ENCODE peak calls at places on chromosomes 4 and X, in six cellular contexts. One of them, this sample, is unnamed.

GRCh38 chr4:74364649-74365491 is at the start of gene EREG:
- DNase-seq in MM.1S: no peak
- DNase-seq in A673: peak; percentile 36
- DNase-seq in endothelial cell of umbilical vein: peak; percentile 36
- DNase-seq in GM23338: peak; percentile 94
- DNase-seq in GM23248: peak; percentile 77
- DNase-seq in this sample: peak; percentile 70

GRCh38 chr4:81541546-81541945 is 69.8 kb upstream of the RASGEF1B start:
- DNase-seq in MM.1S: no peak
- DNase-seq in A673: no peak
- DNase-seq in endothelial cell of umbilical vein: no peak
- DNase-seq in GM23338: no peak
- DNase-seq in GM23248: no peak
- DNase-seq in this sample: no peak

GRCh38 chr4:80202190-80202711 is 4.9 kb downstream of the PRDM8 start:
- DNase-seq in MM.1S: peak; percentile 45
- DNase-seq in A673: peak; percentile 57
- DNase-seq in endothelial cell of umbilical vein: peak; percentile 77
- DNase-seq in GM23338: peak; percentile 81
- DNase-seq in GM23248: peak; percentile 91
- DNase-seq in this sample: peak; percentile 88

GRCh38 chrX:19647159-19647558 is 131.9 kb upstream of the MAP3K15 start:
- DNase-seq in MM.1S: no peak
- DNase-seq in A673: no peak
- DNase-seq in endothelial cell of umbilical vein: no peak
- DNase-seq in GM23338: no peak
- DNase-seq in GM23248: no peak
- DNase-seq in this sample: no peak

GRCh38 chrX:49191033-49191871 is 5.1 kb upstream of the PRICKLE3 start:
- DNase-seq in MM.1S: peak; percentile 96
- DNase-seq in A673: peak; percentile 98
- DNase-seq in endothelial cell of umbilical vein: peak; percentile 99
- DNase-seq in GM23338: peak; percentile 96
- DNase-seq in GM23248: peak; percentile 97
- DNase-seq in this sample: peak; percentile 96

GRCh38 chr4:76601791-76602190 is 166.8 kb downstream of the SHROOM3 start:
- DNase-seq in MM.1S: peak; percentile 44
- DNase-seq in A673: no peak
- DNase-seq in endothelial cell of umbilical vein: peak; percentile 82
- DNase-seq in GM23338: no peak
- DNase-seq in GM23248: peak; percentile 66
- DNase-seq in this sample: no peak

GRCh38 chrX:75786290-75786689 is 1.2 kb upstream of the MAGEE2 start:
- DNase-seq in MM.1S: no peak
- DNase-seq in A673: no peak
- DNase-seq in endothelial cell of umbilical vein: no peak
- DNase-seq in GM23338: no peak
- DNase-seq in GM23248: no peak
- DNase-seq in this sample: no peak

GRCh38 chr4:3041192-3042142 is 32.9 kb downstream of the HTT-AS start:
- DNase-seq in MM.1S: peak; percentile 38
- DNase-seq in A673: no peak
- DNase-seq in endothelial cell of umbilical vein: peak; percentile 44
- DNase-seq in GM23338: peak; percentile 51
- DNase-seq in GM23248: peak; percentile 80
- DNase-seq in this sample: no peak

GRCh38 chr4:186829740-186830449 is 106.2 kb upstream of the FAT1 start:
- DNase-seq in MM.1S: peak; percentile 97
- DNase-seq in A673: no peak
- DNase-seq in endothelial cell of umbilical vein: peak; percentile 90
- DNase-seq in GM23338: no peak
- DNase-seq in GM23248: no peak
- DNase-seq in this sample: no peak

GRCh38 chrX:44253573-44253942 is 89.9 kb downstream of the EFHC2 start:
- DNase-seq in MM.1S: no peak
- DNase-seq in A673: no peak
- DNase-seq in endothelial cell of umbilical vein: no peak
- DNase-seq in GM23338: no peak
- DNase-seq in GM23248: no peak
- DNase-seq in this sample: no peak

GRCh38 chr4:26884486-26884988 is 23.9 kb downstream of the STIM2 start:
- DNase-seq in MM.1S: no peak
- DNase-seq in A673: no peak
- DNase-seq in endothelial cell of umbilical vein: no peak
- DNase-seq in GM23338: no peak
- DNase-seq in GM23248: no peak
- DNase-seq in this sample: no peak

GRCh38 chr4:39655866-39656265 is 17.2 kb upstream of the SMIM14 start:
- DNase-seq in MM.1S: no peak
- DNase-seq in A673: no peak
- DNase-seq in endothelial cell of umbilical vein: no peak
- DNase-seq in GM23338: no peak
- DNase-seq in GM23248: peak; percentile 38
- DNase-seq in this sample: no peak

GRCh38 chrX:622104-622503 is 8.5 kb upstream of the SHOX start:
- DNase-seq in MM.1S: no peak
- DNase-seq in A673: no peak
- DNase-seq in endothelial cell of umbilical vein: no peak
- DNase-seq in GM23338: no peak
- DNase-seq in GM23248: no peak
- DNase-seq in this sample: no peak

GRCh38 chrX:623268-623598 is 7.4 kb upstream of the SHOX start:
- DNase-seq in MM.1S: no peak
- DNase-seq in A673: no peak
- DNase-seq in endothelial cell of umbilical vein: no peak
- DNase-seq in GM23338: no peak
- DNase-seq in GM23248: no peak
- DNase-seq in this sample: no peak

GRCh38 chrX:626745-627509 is 3.7 kb upstream of the SHOX start:
- DNase-seq in MM.1S: no peak
- DNase-seq in A673: no peak
- DNase-seq in endothelial cell of umbilical vein: no peak
- DNase-seq in GM23338: no peak
- DNase-seq in GM23248: no peak
- DNase-seq in this sample: peak; percentile 50

GRCh38 chrX:625137-625691 is 5.4 kb upstream of the SHOX start:
- DNase-seq in MM.1S: no peak
- DNase-seq in A673: no peak
- DNase-seq in endothelial cell of umbilical vein: no peak
- DNase-seq in GM23338: no peak
- DNase-seq in GM23248: no peak
- DNase-seq in this sample: no peak

GRCh38 chrX:623599-624323 is 6.8 kb upstream of the SHOX start:
- DNase-seq in MM.1S: peak; percentile 9
- DNase-seq in A673: peak; percentile 27
- DNase-seq in endothelial cell of umbilical vein: no peak
- DNase-seq in GM23338: peak; percentile 78
- DNase-seq in GM23248: peak; percentile 8
- DNase-seq in this sample: peak; percentile 77
- TF ChIP-seq EZH2 in MM.1S: no peak
- TF ChIP-seq EZH2 in A673: no peak
- TF ChIP-seq EZH2 in endothelial cell of umbilical vein: no peak
- TF ChIP-seq EZH2 in GM23338: peak; percentile 69
- TF ChIP-seq EZH2 in GM23248: no peak
- TF ChIP-seq EZH2 in this sample: peak; percentile 95

DNA sequence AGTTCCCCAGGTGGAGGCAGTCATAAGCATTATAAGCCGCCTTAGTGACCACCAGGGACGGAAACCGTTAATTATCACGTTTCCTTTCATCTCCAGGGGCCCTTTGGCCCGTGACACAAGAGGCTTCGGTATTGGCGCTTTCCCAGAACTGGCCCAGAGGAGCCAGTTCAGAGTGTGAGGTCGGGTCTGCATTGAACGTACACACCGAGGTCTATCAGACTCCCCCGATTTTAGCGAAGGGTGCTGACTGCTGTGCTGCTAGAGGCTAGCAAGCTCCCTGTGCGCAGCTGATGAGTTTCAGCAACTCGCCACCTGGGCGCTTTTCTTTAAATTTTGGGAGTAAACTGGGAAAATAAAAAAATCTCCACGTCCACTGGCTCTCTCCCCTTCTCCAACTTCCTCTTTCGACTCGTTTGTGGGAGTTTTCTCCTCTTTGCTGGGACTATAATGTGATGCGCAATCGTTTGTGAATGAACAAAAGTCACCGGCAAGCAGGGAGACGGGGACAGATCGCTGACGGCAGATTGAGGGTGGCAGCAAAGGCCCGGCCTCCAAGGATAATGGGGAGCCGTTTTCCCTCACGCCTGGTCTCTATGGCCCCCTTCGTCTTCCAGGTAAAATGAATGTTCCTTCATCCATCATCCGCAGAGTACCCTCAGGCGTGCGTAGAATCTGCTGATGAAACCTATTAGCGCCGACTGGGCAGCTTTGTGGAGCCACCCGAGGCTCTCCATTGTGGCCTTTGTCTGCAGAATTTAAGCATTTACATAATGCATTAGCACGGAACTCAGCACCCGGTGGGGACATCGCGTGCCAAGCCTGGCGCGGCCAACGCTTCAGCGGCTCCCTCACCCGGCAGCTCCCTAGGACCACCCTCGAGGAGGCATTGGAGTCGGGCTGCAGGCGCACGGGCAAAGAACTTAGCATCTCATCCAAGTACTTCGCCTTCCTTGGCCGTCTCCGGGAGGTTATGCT is 1.6 kb upstream of the LRAT start:
- DNase-seq in MM.1S: no peak
- DNase-seq in A673: peak; percentile 53
- DNase-seq in endothelial cell of umbilical vein: no peak
- DNase-seq in GM23338: peak; percentile 84
- DNase-seq in GM23248: peak; percentile 14
- DNase-seq in this sample: peak; percentile 89
- TF ChIP-seq EZH2 in MM.1S: no peak
- TF ChIP-seq EZH2 in A673: no peak
- TF ChIP-seq EZH2 in endothelial cell of umbilical vein: peak; percentile 74
- TF ChIP-seq EZH2 in GM23338: peak; percentile 35
- TF ChIP-seq EZH2 in GM23248: peak; percentile 60
- TF ChIP-seq EZH2 in this sample: peak; percentile 75

GRCh38 chr4:152935138-152935537 is 985 bp upstream of the FHDC1 start:
- DNase-seq in MM.1S: peak; percentile 61
- DNase-seq in A673: no peak
- DNase-seq in endothelial cell of umbilical vein: no peak
- DNase-seq in GM23338: peak; percentile 86
- DNase-seq in GM23248: no peak
- DNase-seq in this sample: peak; percentile 76

GRCh38 chr4:152937280-152937534 is 1.1 kb downstream of the FHDC1 start:
- DNase-seq in MM.1S: no peak
- DNase-seq in A673: no peak
- DNase-seq in endothelial cell of umbilical vein: no peak
- DNase-seq in GM23338: no peak
- DNase-seq in GM23248: no peak
- DNase-seq in this sample: no peak

GRCh38 chr4:152936446-152937279 is 540 bp downstream of the FHDC1 start:
- DNase-seq in MM.1S: peak; percentile 12
- DNase-seq in A673: peak; percentile 27
- DNase-seq in endothelial cell of umbilical vein: peak; percentile 21
- DNase-seq in GM23338: peak; percentile 91
- DNase-seq in GM23248: peak; percentile 62
- DNase-seq in this sample: peak; percentile 71

GRCh38 chr4:152937535-152938236 is 1.6 kb downstream of the FHDC1 start:
- DNase-seq in MM.1S: peak; percentile 32
- DNase-seq in A673: peak; percentile 34
- DNase-seq in endothelial cell of umbilical vein: peak; percentile 26
- DNase-seq in GM23338: peak; percentile 43
- DNase-seq in GM23248: peak; percentile 68
- DNase-seq in this sample: peak; percentile 61

DNA sequence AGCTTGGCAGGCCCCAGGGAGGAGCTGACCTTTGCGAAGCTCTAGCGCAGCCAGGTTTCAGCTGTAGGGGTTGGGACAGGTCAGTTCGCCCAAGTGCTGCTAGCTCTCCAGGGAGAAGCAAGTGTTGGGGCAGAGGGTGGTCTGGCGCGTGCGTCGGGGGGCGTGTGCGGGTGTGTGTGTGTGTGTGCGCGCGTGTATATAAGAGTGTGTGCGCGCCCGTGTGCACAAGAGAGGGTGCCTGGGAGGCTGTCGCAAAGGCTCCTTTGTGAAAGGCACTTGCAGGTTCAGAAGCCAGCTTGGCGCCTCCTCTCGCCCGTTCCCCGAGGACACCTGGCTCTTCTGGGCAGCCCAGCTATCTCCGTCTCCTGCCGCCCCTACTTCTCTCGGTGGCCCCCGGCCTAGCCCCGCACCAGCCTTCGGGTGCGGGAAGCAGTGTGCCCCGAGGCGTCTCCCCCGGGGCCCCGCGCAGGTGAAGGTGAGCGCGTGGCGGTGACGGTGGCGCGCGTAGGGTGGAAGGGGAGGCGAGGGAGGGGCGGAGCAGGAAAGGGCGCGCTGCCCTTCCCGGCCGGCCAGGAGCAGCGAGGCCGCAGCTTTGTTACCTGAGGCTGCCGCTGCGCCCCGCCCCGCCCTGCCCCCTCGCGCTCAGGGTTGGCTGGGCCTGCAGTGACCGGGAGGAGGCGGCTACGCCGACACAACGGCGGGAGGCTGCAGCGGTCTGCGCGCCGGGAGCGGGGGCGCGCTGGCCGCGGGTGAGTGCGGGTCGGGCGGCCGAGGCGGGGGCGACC is at the start of gene FHDC1:
- DNase-seq in MM.1S: peak; percentile 84
- DNase-seq in A673: no peak
- DNase-seq in endothelial cell of umbilical vein: no peak
- DNase-seq in GM23338: peak; percentile 93
- DNase-seq in GM23248: peak; percentile 39
- DNase-seq in this sample: peak; percentile 91
- TF ChIP-seq EZH2 in MM.1S: no peak
- TF ChIP-seq EZH2 in A673: peak; percentile 50
- TF ChIP-seq EZH2 in endothelial cell of umbilical vein: no peak
- TF ChIP-seq EZH2 in GM23338: no peak
- TF ChIP-seq EZH2 in GM23248: no peak
- TF ChIP-seq EZH2 in this sample: no peak

GRCh38 chr4:8862800-8863758 is 8.6 kb downstream of the HMX1 start:
- DNase-seq in MM.1S: no peak
- DNase-seq in A673: no peak
- DNase-seq in endothelial cell of umbilical vein: no peak
- DNase-seq in GM23338: peak; percentile 27
- DNase-seq in GM23248: no peak
- DNase-seq in this sample: peak; percentile 33
- TF ChIP-seq EZH2 in MM.1S: no peak
- TF ChIP-seq EZH2 in A673: no peak
- TF ChIP-seq EZH2 in endothelial cell of umbilical vein: no peak
- TF ChIP-seq EZH2 in GM23338: peak; percentile 81
- TF ChIP-seq EZH2 in GM23248: no peak
- TF ChIP-seq EZH2 in this sample: peak; percentile 60

This sample was measured in neural progenitor cell.